ENCODE peak calls at places on chromosome 1, in eight cellular contexts. O, H, M, S, U, B, I and E are unnamed samples. For H3K9me3, the result is how much of the 10 kb centered on the place peaks cover.

GRCh38 chr1:51957618-51958017 is 32.9 kb downstream of the RAB3B start:
- DNase-seq in O (no peak), H (no peak), M (no peak), S (no peak), U (no peak), B (no peak), I (no peak), E (no peak)

GRCh38 chr1:22416555-22417454 is 34.8 kb upstream of the ZBTB40 start:
- DNase-seq in O (peak), H (peak), M (peak), S (no peak), U (peak), B (peak), I (peak), E (peak)

GRCh38 chr1:71510725-71511124 is 429.9 kb upstream of the ZRANB2 start:
- DNase-seq in O (no peak), H (no peak), M (no peak), S (no peak), U (no peak), B (no peak), I (no peak), E (no peak)

GRCh38 chr1:46285730-46286477 is 17.5 kb downstream of the LRRC41 start:
- DNase-seq in O (peak), H (no peak), M (no peak), S (no peak), U (no peak), B (peak), I (no peak), E (no peak)

GRCh38 chr1:21910528-21911204 is 26.4 kb downstream of the HSPG2 start:
- DNase-seq in O (no peak), H (no peak), M (no peak), S (no peak), U (no peak), B (no peak), I (peak), E (no peak)

GRCh38 chr1:42930178-42931107 is 28.2 kb downstream of the SLC2A1 start:
- DNase-seq in O (peak), H (no peak), M (no peak), S (no peak), U (no peak), B (no peak), I (no peak), E (no peak)

GRCh38 chr1:221907531-221907930 is 165.6 kb upstream of the DUSP10 start:
- DNase-seq in O (no peak), H (no peak), M (no peak), S (no peak), U (no peak), B (no peak), I (no peak), E (no peak)

GRCh38 chr1:198443374-198444233 is 96.9 kb downstream of the ATP6V1G3 start:
- DNase-seq in O (no peak), H (peak), M (no peak), S (no peak), U (peak), B (no peak), I (no peak), E (peak)

GRCh38 chr1:86718786-86719185 is 14.4 kb downstream of the SH3GLB1 start:
- DNase-seq in O (no peak), H (peak), M (no peak), S (no peak), U (no peak), B (no peak), I (no peak), E (no peak)

DNA sequence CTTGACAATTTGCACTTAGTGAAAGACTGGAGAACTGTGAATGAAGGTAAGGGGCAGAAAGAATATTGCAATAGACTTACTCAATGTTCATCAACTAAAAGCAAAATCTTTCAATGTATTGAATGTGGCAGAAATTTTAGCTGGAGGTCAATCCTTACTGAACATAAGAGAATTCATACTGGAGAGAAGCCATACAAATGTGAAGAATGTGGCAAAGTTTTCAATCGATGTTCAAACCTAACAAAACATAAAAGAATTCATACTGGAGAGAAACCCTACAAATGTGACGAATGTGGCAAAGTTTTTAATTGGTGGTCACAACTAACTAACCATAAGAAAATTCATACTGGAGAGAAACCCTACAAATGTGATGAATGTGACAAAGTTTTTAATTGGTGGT is 80.7 kb downstream of the JMJD4 start:
- DNase-seq in O (no peak), H (peak), M (no peak), S (no peak), U (no peak), B (no peak), I (no peak), E (no peak)
- H3K9me3 ChIP-seq in O (half or more), H (under half), M (half or more), S (half or more), U (half or more), B (half or more), I (half or more), E (under half)

GRCh38 chr1:3763351-3764125 is 9.0 kb upstream of the SMIM1 start:
- DNase-seq in O (no peak), H (no peak), M (no peak), S (no peak), U (no peak), B (no peak), I (no peak), E (no peak)

GRCh38 chr1:3768811-3769390 is 3.6 kb upstream of the SMIM1 start:
- DNase-seq in O (no peak), H (no peak), M (no peak), S (no peak), U (no peak), B (no peak), I (no peak), E (no peak)

GRCh38 chr1:3771108-3772026 is 1.2 kb upstream of the SMIM1 start:
- DNase-seq in O (no peak), H (no peak), M (no peak), S (no peak), U (no peak), B (no peak), I (no peak), E (no peak)

GRCh38 chr1:3770047-3770765 is 2.3 kb upstream of the SMIM1 start:
- DNase-seq in O (no peak), H (no peak), M (no peak), S (no peak), U (no peak), B (no peak), I (no peak), E (no peak)

DNA sequence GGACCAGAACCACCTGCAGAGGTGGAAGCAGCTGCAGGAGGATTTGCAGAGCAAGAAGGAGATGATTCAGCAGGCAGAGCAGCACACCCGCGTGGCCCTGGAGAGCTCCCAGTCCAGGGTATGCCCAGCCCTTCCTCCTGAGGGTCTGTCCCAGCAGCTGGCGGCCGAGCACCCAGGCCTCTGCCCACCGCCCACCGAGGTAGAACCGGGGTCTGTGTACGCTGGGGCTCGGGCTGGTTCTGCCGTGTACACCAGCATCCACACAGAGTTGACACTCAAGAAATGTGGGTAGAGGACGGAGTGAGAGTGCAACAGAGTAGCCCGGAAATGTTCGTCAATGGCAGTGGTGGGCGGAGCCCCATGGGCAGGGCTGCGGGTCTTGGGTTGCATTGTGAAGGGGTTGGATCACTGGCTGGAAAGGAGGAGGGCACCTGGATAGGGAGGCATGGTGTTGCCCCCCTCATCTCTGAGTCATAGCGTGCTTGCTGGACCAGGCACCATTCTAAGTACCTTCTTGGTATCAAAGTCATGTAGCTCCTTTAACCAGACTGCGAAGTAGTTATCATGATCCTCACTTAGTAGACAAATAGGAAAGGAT is 5.1 kb upstream of the SMIM1 start:
- DNase-seq in O (no peak), H (no peak), M (no peak), S (no peak), U (no peak), B (no peak), I (no peak), E (no peak)
- H3K9me3 ChIP-seq in O (under half), H (under half), M (under half), S (under half), U (under half), B (under half), I (under half), E (under half)

DNA sequence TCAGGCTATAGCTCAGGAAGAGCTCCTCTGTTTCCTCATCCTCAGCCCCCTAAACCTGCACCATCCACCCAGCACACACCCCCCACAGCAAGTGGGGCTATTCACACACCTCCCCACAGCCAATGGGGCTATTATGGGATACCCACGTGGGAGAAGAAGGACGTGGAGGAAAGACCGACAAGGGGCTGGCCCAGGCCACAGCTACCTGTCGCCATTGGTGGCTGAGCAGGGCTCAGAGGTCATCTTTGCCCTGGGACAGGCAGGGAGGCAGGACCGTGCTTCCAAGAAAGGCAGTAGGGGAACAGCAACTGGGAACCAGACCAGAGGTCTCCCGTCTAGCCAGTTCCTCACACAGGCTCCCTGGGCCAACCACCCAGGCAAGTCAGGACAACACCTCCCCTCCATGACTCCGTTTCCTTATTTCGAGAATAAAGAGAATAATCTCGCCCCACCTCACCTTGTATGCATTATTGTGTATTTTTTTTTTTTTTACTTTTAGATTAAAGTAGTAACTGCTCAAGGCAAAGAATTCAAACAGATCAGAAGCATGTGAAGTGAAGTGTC is 92.3 kb upstream of the TARDBP start:
- DNase-seq in O (no peak), H (no peak), M (no peak), S (no peak), U (no peak), B (no peak), I (peak), E (no peak)
- H3K9me3 ChIP-seq in O (under half), H (under half), M (under half), S (under half), U (under half), B (under half), I (under half), E (under half)

GRCh38 chr1:248752981-248753525 is 2.5 kb downstream of the LYPD8 start:
- DNase-seq in O (no peak), H (no peak), M (no peak), S (no peak), U (no peak), B (no peak), I (no peak), E (no peak)
- H3K9me3 ChIP-seq in O (under half), H (under half), M (under half), S (under half), U (under half), B (under half), I (under half), E (under half)

GRCh38 chr1:111677604-111678003 is 58.0 kb downstream of the RAP1A start:
- DNase-seq in O (no peak), H (no peak), M (no peak), S (no peak), U (no peak), B (no peak), I (no peak), E (no peak)

DNA sequence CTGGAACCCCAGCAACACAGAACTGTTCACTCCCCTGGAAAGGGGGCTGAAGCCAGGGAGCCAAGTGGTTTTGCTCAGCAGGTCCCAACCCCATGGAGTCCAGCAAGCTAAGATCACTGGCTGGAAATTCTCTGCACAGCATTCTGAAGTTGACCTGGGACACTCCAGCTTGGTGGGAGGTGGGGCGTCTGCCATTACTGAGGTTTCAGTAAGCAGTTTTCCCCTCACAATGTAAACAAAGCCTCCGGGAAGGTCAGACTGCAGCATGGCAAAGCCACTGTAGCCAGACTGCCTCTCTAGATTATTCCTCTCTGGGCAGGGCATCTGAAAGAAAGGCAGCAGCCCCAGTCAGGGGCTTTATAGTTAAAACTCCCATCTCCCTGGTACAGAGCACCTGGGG is 59.7 kb downstream of the INKA2 start:
- DNase-seq in O (no peak), H (no peak), M (no peak), S (no peak), U (no peak), B (no peak), I (no peak), E (no peak)
- H3K9me3 ChIP-seq in O (under half), H (under half), M (under half), S (under half), U (under half), B (under half), I (under half), E (under half)